ENCODE peak calls at places on chromosomes 5 and 9, in five cellular contexts. F, H, T, G and V are unnamed samples.

GRCh38 chr5:126462239-126463014 is 39.2 kb downstream of the GRAMD2B start:
- DNase-seq in F (no peak), H (no peak), T (no peak), G (no peak), V (peak; percentile 55)

GRCh38 chr9:28158451-28158850 is 585.2 kb upstream of the C9orf72 start:
- DNase-seq in F (no peak), H (no peak), T (no peak), G (no peak), V (no peak)

GRCh38 chr5:123151227-123151951 is 62.3 kb downstream of the PRDM6 start:
- DNase-seq in F (no peak), H (no peak), T (no peak), G (no peak), V (no peak)

GRCh38 chr5:39661026-39661779 is 236.4 kb upstream of the DAB2 start:
- DNase-seq in F (no peak), H (peak; percentile 9), T (no peak), G (no peak), V (no peak)

GRCh38 chr5:10699987-10700386 is 61.0 kb downstream of the DAP start:
- DNase-seq in F (no peak), H (no peak), T (no peak), G (no peak), V (no peak)

GRCh38 chr5:65198777-65199120 is 283.0 kb downstream of the ADAMTS6 start:
- DNase-seq in F (no peak), H (peak; percentile 90), T (no peak), G (no peak), V (no peak)

GRCh38 chr5:106454651-106455415 is 1215.9 kb downstream of the EFNA5 start:
- DNase-seq in F (peak; percentile 2), H (peak; percentile 72), T (no peak), G (no peak), V (no peak)

GRCh38 chr9:87882627-87883026 is at the start of gene SPATA31E1:
- DNase-seq in F (no peak), H (no peak), T (peak; percentile 81), G (no peak), V (no peak)

GRCh38 chr5:176740131-176740701 is 70.1 kb upstream of the UNC5A start:
- DNase-seq in F (peak; percentile 30), H (no peak), T (peak; percentile 80), G (peak; percentile 40), V (peak; percentile 58)

GRCh38 chr5:96934291-96934694 is 1.6 kb upstream of the LNPEP start:
- DNase-seq in F (no peak), H (no peak), T (no peak), G (no peak), V (no peak)

GRCh38 chr5:81854485-81854884 is 103.6 kb upstream of the SSBP2 start:
- DNase-seq in F (no peak), H (no peak), T (no peak), G (no peak), V (no peak)

GRCh38 chr5:91538179-91538578 is 155.1 kb upstream of the ARRDC3 start:
- DNase-seq in F (no peak), H (no peak), T (no peak), G (no peak), V (no peak)

GRCh38 chr5:159047081-159047480 is 52.6 kb downstream of the EBF1 start:
- DNase-seq in F (no peak), H (no peak), T (no peak), G (no peak), V (no peak)

GRCh38 chr9:122005597-122005996 is 87.5 kb downstream of the TTLL11 start:
- DNase-seq in F (peak; percentile 54), H (peak; percentile 47), T (peak; percentile 75), G (no peak), V (no peak)

GRCh38 chr9:34010979-34011378 is 37.7 kb downstream of the UBAP2 start:
- DNase-seq in F (peak; percentile 33), H (peak; percentile 27), T (no peak), G (no peak), V (no peak)

GRCh38 chr5:79746645-79747044 is 57.0 kb downstream of the CMYA5 start:
- DNase-seq in F (peak; percentile 57), H (no peak), T (no peak), G (no peak), V (no peak)

GRCh38 chr9:125854553-125855275 is 107.5 kb downstream of the PBX3 start:
- DNase-seq in F (no peak), H (peak; percentile 31), T (no peak), G (no peak), V (no peak)

GRCh38 chr5:158979749-158980521 is 119.8 kb downstream of the EBF1 start:
- DNase-seq in F (no peak), H (peak; percentile 86), T (no peak), G (peak; percentile 76), V (no peak)

GRCh38 chr9:120474579-120475243 is 105.3 kb downstream of the CDK5RAP2 start:
- DNase-seq in F (no peak), H (peak; percentile 37), T (peak; percentile 24), G (no peak), V (no peak)
- TF ChIP-seq POLR2AphosphoS5 in F (no peak), H (no peak), T (no peak), G (no peak), V (no peak)

GRCh38 chr5:119343766-119344165 is 12.1 kb upstream of the TNFAIP8 start:
- DNase-seq in F (no peak), H (no peak), T (no peak), G (no peak), V (no peak)

GRCh38 chr5:119347574-119347973 is 8.2 kb upstream of the TNFAIP8 start:
- DNase-seq in F (no peak), H (no peak), T (no peak), G (no peak), V (no peak)

GRCh38 chr5:119344231-119344630 is 11.6 kb upstream of the TNFAIP8 start:
- DNase-seq in F (no peak), H (no peak), T (no peak), G (no peak), V (no peak)

GRCh38 chr5:119346404-119346803 is 9.4 kb upstream of the TNFAIP8 start:
- DNase-seq in F (no peak), H (no peak), T (no peak), G (no peak), V (no peak)

GRCh38 chr5:119345861-119346260 is 10.0 kb upstream of the TNFAIP8 start:
- DNase-seq in F (no peak), H (no peak), T (no peak), G (no peak), V (no peak)
- H3K4me1 ChIP-seq in F (peaks cover 7% of the 10 kb centered on the region), H (peaks cover 7% of the 10 kb centered on the region), T (no peaks in the 10 kb centered on the region), G (peaks cover 9% of the 10 kb centered on the region), V (no peaks in the 10 kb centered on the region)

DNA sequence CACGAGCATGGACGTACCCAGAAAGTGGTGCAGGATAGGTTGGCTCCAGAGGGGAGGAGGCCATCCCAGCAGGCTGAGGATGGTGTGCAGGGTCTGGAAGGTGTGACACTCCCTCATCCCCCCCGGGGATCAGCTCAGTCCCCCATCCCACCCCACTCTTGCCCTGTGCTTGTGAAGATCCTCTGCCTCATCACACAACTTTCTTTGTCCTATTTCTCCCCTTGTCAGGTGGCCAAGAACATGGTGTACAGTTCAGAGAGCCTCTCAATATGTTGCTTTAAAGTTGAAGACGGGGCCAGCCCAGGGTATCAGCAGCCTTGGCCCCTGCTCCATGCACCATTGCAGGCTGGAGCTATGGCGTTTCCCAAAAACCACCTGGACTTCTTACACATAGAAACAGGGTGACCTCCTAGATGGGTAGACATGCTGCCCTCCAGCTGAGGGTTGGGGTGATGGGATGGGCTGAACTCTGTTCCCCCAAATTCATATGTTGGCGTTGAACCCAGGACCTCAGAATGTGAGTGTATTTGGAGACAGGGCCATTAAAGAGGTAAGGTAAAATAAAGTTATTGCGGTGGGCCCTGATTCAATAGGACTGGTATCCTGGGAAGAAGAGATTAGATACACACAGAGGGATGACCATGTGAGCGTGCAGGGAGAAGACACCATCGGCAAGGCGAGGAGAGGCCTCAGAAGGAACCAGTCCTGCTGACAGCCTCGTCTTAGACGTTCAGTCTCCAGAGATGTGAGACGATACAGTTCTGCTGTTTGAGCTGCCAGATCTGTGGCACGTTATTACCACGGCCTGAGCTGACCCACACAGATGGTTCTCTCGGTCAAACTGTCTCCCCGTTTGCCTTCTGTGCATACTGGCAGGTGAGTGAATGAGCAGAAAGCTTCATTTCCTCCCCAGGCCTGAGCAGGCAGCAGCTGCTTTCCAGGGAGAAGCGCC is 272.5 kb downstream of the GADD45G start:
- DNase-seq in F (no peak), H (no peak), T (peak; percentile 90), G (peak; percentile 55), V (peak; percentile 37)
- H3K27ac ChIP-seq in F (no peak overlapping the region), H (no peak overlapping the region), T (no peak overlapping the region), G (no peak overlapping the region), V (no peak overlapping the region)

GRCh38 chr5:31626156-31626555 is 12.8 kb upstream of the PDZD2 start:
- DNase-seq in F (peak; percentile 28), H (no peak), T (no peak), G (no peak), V (peak; percentile 60)
- TF ChIP-seq POLR2AphosphoS5 in F (no peak), H (no peak), T (no peak), G (no peak), V (no peak)

GRCh38 chr9:2253814-2254550 is 238.8 kb downstream of the SMARCA2 start:
- DNase-seq in F (no peak), H (no peak), T (no peak), G (no peak), V (no peak)
- H3K4me1 ChIP-seq in F (no peaks in the 10 kb centered on the region), H (no peaks in the 10 kb centered on the region), T (no peaks in the 10 kb centered on the region), G (no peaks in the 10 kb centered on the region), V (no peaks in the 10 kb centered on the region)

GRCh38 chr9:134657666-134658377 is 16.2 kb downstream of the COL5A1 start:
- DNase-seq in F (no peak), H (no peak), T (no peak), G (peak; percentile 57), V (no peak)
- H3K27ac ChIP-seq in F (no peak overlapping the region), H (no peak overlapping the region), T (peak overlapping the region; percentile 87), G (peak overlapping the region; percentile 92), V (no peak overlapping the region)

DNA sequence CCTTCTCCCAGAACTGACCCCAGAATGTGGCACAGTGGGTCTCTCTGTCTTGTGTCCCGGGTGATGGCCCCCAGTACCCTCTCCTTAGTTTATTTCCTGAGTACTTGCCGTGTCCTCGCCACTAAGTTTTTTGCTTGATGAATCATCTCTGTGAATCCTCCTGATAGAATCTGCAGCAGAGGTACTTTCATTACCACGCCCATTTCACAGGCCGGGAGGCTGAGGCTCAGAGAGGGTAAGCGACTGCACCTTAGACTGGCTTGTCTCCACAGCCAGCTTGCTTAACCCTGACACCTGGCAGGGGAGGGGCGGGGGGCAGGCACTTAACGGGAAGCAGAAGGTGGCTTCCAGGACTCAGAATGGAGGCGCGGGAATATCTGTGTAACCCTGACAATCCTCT is 7.9 kb upstream of the IER5L start:
- DNase-seq in F (no peak), H (no peak), T (no peak), G (no peak), V (no peak)
- TF ChIP-seq POLR2AphosphoS5 in F (no peak), H (no peak), T (no peak), G (no peak), V (no peak)

GRCh38 chr9:137630684-137631083 is 11.9 kb downstream of the EHMT1 start:
- DNase-seq in F (no peak), H (no peak), T (no peak), G (no peak), V (no peak)

GRCh38 chr9:137634016-137634415 is 15.2 kb downstream of the EHMT1 start:
- DNase-seq in F (no peak), H (no peak), T (no peak), G (no peak), V (no peak)

GRCh38 chr9:137630126-137630525 is 11.3 kb downstream of the EHMT1 start:
- DNase-seq in F (no peak), H (no peak), T (no peak), G (no peak), V (no peak)

GRCh38 chr9:137632432-137633161 is 13.8 kb downstream of the EHMT1 start:
- DNase-seq in F (no peak), H (peak; percentile 81), T (no peak), G (no peak), V (no peak)

GRCh38 chr9:137631608-137632431 is 13.0 kb downstream of the EHMT1 start:
- DNase-seq in F (no peak), H (no peak), T (no peak), G (no peak), V (no peak)
- H3K4me1 ChIP-seq in F (no peaks in the 10 kb centered on the region), H (peaks cover 22% of the 10 kb centered on the region), T (peaks cover 39% of the 10 kb centered on the region), G (peaks cover 55% of the 10 kb centered on the region), V (peaks cover 10% of the 10 kb centered on the region)